ENCODE peak calls at places on chromosomes 12 and 14, in seven cellular contexts. S is NCI-H1092; A is AG09309; D is LoVo; F is stimulated activated CD4-positive, alpha-beta T cell treated with anti-CD3 and anti-CD28 coated beads, Interleukin-12 subunit alpha, Interleukin-12 subunit beta, amount 100 ng/mL, for 4 hours; O is tibial artery; E is renal cortical epithelial cell. Y is an unnamed sample.

GRCh38 chr12:89470741-89471504 is 53.7 kb downstream of the GALNT4 start:
- DNase-seq in A (no peak), O (no peak), F (no peak), E (peak; percentile 67), D (peak; percentile 65), S (peak; percentile 3), Y (peak; percentile 12)

GRCh38 chr12:85260904-85261303 is 19.1 kb upstream of the ALX1 start:
- DNase-seq in O (no peak), S (no peak), D (no peak), F (no peak), A (no peak), E (peak; percentile 19), Y (no peak)

GRCh38 chr12:111244673-111245072 is 124.2 kb downstream of the PHETA1 start:
- DNase-seq in D (no peak), A (no peak), S (no peak), O (no peak), F (no peak), E (no peak), Y (no peak)

GRCh38 chr12:92696240-92696639 is 6.5 kb upstream of the PLEKHG7 start:
- DNase-seq in F (no peak), D (no peak), A (peak; percentile 37), O (peak; percentile 71), S (no peak), E (peak; percentile 39), Y (no peak)

GRCh38 chr14:79836577-79836976 is 374.7 kb downstream of the DIO2 start:
- DNase-seq in E (peak; percentile 8), A (no peak), S (no peak), O (no peak), D (no peak), F (no peak), Y (no peak)

GRCh38 chr12:79844693-79845092 is 90.2 kb downstream of the PPP1R12A start:
- DNase-seq in O (no peak), D (no peak), A (peak; percentile 8), E (peak; percentile 83), F (no peak), S (no peak), Y (no peak)

GRCh38 chr12:120468271-120468845 is 1.2 kb downstream of the SRSF9 start:
- DNase-seq in E (peak; percentile 42), S (no peak), O (peak; percentile 69), D (peak; percentile 23), A (no peak), F (no peak), Y (peak; percentile 10)

GRCh38 chr14:54568821-54569591 is 2.1 kb downstream of the SAMD4A start:
- DNase-seq in F (no peak), E (no peak), S (no peak), A (no peak), D (no peak), O (peak; percentile 75), Y (no peak)

GRCh38 chr12:108560321-108560721 is 652 bp downstream of the SART3 start:
- DNase-seq in S (no peak), F (no peak), O (no peak), A (peak; percentile 50), D (no peak), E (peak; percentile 74), Y (no peak)

GRCh38 chr12:89825591-89826449 is 117.2 kb upstream of the ATP2B1 start:
- DNase-seq in D (peak; percentile 82), E (peak; percentile 80), S (no peak), A (no peak), O (no peak), F (no peak), Y (peak; percentile 26)

GRCh38 chr12:22048351-22049041 is 2.5 kb downstream of the CMAS start:
- DNase-seq in D (no peak), S (no peak), F (no peak), O (no peak), A (no peak), E (no peak), Y (no peak)

GRCh38 chr12:100669922-100670321 is 96.4 kb downstream of the GAS2L3 start:
- DNase-seq in E (no peak), O (no peak), S (no peak), D (no peak), F (no peak), A (no peak), Y (no peak)

GRCh38 chr14:49194067-49194466 is 392.1 kb downstream of the RPS29 start:
- DNase-seq in A (no peak), O (peak; percentile 68), S (no peak), F (no peak), E (no peak), D (no peak), Y (no peak)

GRCh38 chr14:72643317-72643801 is 250.5 kb downstream of the DPF3 start:
- DNase-seq in F (no peak), A (peak; percentile 87), D (no peak), S (no peak), O (no peak), E (peak; percentile 97), Y (no peak)

GRCh38 chr12:31589896-31590729 is 823 bp downstream of the DENND5B start:
- DNase-seq in O (peak; percentile 86), S (peak; percentile 33), F (peak; percentile 13), E (peak; percentile 56), D (peak; percentile 85), A (no peak), Y (peak; percentile 73)

GRCh38 chr14:81062816-81063215 is 107.4 kb downstream of the TSHR start:
- DNase-seq in A (no peak), E (no peak), O (no peak), S (no peak), D (no peak), F (no peak), Y (no peak)

GRCh38 chr12:75177997-75178396 is 31.6 kb downstream of the KCNC2 start:
- DNase-seq in D (peak; percentile 88), E (peak; percentile 96), O (no peak), S (no peak), A (peak; percentile 60), F (no peak), Y (no peak)

GRCh38 chr12:56105503-56105902 is 1.1 kb downstream of the PA2G4 start:
- DNase-seq in E (no peak), O (no peak), A (no peak), F (no peak), D (no peak), S (no peak), Y (no peak)

GRCh38 chr12:128661216-128661550 is 162.6 kb downstream of the SLC15A4 start:
- DNase-seq in S (peak; percentile 52), E (peak; percentile 6), D (no peak), O (no peak), F (no peak), A (no peak), Y (no peak)